ENCODE peak calls at places on chromosomes 3 and 15, in seven cellular contexts. I is left ventricle myocardium inferior, Z is GM23338, J is hepatocyte, L is IMR-90, O is A549, A is Peyer's patch. P is an unnamed sample.

GRCh38 chr3:61560452-61561373 is 658 bp upstream of the PTPRG start:
- DNase-seq in Z (peak; percentile 96), L (peak; percentile 73), J (peak; percentile 90), I (peak; percentile 88), A (peak; percentile 85), O (peak; percentile 46), P (peak; percentile 83)

GRCh38 chr3:15794303-15794771 is 3.4 kb downstream of the ANKRD28 start:
- DNase-seq in I (no peak), A (no peak), J (no peak), O (peak; percentile 33), Z (no peak), L (peak; percentile 87), P (no peak)

GRCh38 chr3:133620066-133620784 is 41.5 kb downstream of the TOPBP1 start:
- DNase-seq in A (no peak), J (no peak), O (no peak), Z (no peak), I (no peak), L (no peak), P (no peak)

GRCh38 chr3:195570344-195570743 is 13.4 kb downstream of the APOD start:
- DNase-seq in A (no peak), I (no peak), J (no peak), Z (no peak), L (no peak), O (no peak), P (no peak)

GRCh38 chr3:11238880-11239279 is 33.3 kb upstream of the ATG7 start:
- DNase-seq in I (no peak), Z (no peak), A (no peak), L (peak; percentile 95), O (no peak), J (no peak), P (no peak)

GRCh38 chr15:39239562-39239961 is 341.3 kb upstream of the THBS1 start:
- DNase-seq in I (no peak), L (peak; percentile 84), J (no peak), Z (no peak), O (no peak), A (no peak), P (no peak)

GRCh38 chr3:171365489-171365888 is 94.7 kb downstream of the TNIK start:
- DNase-seq in A (no peak), O (no peak), J (no peak), L (no peak), Z (no peak), I (no peak), P (no peak)

GRCh38 chr3:14057701-14058100 is 67.0 kb downstream of the CHCHD4 start:
- DNase-seq in J (no peak), I (no peak), L (no peak), O (peak; percentile 49), Z (no peak), A (no peak), P (no peak)

GRCh38 chr3:160454995-160455394 is 5.4 kb upstream of the TRIM59 start:
- DNase-seq in Z (no peak), I (no peak), A (no peak), L (no peak), O (no peak), J (no peak), P (no peak)

DNA sequence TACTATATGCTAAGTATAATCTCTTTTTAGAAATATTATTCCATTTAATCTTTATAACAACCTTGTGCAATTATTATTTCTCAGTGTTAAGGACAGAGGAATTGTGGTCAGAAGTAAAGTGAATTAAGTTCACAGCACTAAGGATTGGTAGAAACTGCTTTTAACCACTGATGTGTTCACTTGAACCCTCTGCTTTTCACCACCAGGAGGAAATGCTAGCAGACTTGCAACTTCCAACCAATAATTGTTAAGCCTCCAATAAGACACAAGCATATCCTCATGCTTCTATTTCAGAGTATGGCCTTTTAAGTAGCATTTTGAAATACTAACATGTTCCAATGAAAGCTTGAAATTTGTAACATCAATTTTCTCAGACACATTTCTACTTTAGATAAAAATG is 527.4 kb downstream of the SI start:
- DNase-seq in O (peak; percentile 5), Z (peak; percentile 60), A (no peak), I (no peak), L (no peak), J (no peak), P (no peak)
- TF ChIP-seq CTCF in O (no peak), Z (peak; percentile 48), A (no peak), I (no peak), L (no peak), J (no peak), P (no peak)

DNA sequence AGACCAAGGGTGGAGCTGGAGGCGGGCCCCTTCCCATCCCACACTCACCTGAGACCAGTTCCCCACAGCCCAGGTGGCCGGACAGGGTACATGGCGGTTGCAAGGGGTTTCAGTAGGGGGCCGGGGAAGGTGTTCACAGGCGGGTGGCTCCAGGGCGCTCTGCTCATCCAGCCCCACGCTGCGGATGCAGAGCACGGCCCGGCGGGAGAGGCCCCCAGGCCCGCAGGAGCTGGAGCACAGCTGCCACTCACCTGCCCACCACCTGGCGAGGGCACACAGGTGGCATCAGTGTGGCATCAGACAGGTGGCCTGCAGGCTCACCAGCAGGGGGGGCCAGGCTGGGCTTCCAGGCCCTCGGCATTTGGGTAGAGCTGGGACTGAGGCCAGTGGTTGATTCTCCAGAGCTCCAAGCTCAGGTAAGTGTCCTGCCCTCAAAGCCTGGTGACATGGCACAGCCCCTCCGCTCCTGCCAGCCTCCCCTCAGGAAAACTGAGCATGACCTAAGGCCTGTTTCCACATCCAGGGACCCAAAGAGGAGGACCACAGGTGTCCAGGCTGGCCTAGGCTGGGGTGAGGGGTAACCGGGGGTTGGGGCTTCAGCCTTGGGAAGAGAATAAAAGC is 43.8 kb downstream of the ADAMTS7 start:
- DNase-seq in J (no peak), O (no peak), A (peak; percentile 41), I (no peak), Z (no peak), L (no peak), P (no peak)
- H3K4me1 ChIP-seq in J (no peaks in the 10 kb centered on the region), O (no peaks in the 10 kb centered on the region), A (no peaks in the 10 kb centered on the region), I (peaks cover 17% of the 10 kb centered on the region), Z (peaks cover 5% of the 10 kb centered on the region), L (no peaks in the 10 kb centered on the region), P (no peaks in the 10 kb centered on the region)

GRCh38 chr15:64781299-64781698 is 5.9 kb upstream of the RBPMS2 start:
- DNase-seq in I (no peak), O (no peak), A (no peak), J (no peak), Z (no peak), L (no peak), P (no peak)
- TF ChIP-seq CTCF in I (no peak), O (no peak), A (no peak), J (no peak), Z (no peak), L (no peak), P (no peak)

GRCh38 chr3:51141573-51141972 is 243.5 kb upstream of the MANF start:
- DNase-seq in I (no peak), J (no peak), A (no peak), Z (peak; percentile 33), O (no peak), L (no peak), P (no peak)

GRCh38 chr3:51139616-51140015 is 245.5 kb upstream of the MANF start:
- DNase-seq in Z (no peak), O (no peak), J (no peak), L (no peak), I (no peak), A (no peak), P (no peak)

GRCh38 chr3:51137715-51138114 is 247.4 kb upstream of the MANF start:
- DNase-seq in A (no peak), O (no peak), Z (no peak), J (no peak), L (no peak), I (no peak), P (no peak)
- H3K4me1 ChIP-seq in A (no peaks in the 10 kb centered on the region), O (no peaks in the 10 kb centered on the region), Z (no peaks in the 10 kb centered on the region), J (no peaks in the 10 kb centered on the region), L (no peaks in the 10 kb centered on the region), I (no peaks in the 10 kb centered on the region), P (no peaks in the 10 kb centered on the region)

GRCh38 chr3:98657429-98657828 is 64.0 kb upstream of the CPOX start:
- DNase-seq in J (peak; percentile 65), O (peak; percentile 36), I (peak; percentile 32), A (peak; percentile 54), Z (peak; percentile 82), L (no peak), P (peak; percentile 42)
- TF ChIP-seq CTCF in J (peak; percentile 36), O (peak; percentile 37), I (peak; percentile 26), A (no peak), Z (peak; percentile 56), L (no peak), P (no peak)

DNA sequence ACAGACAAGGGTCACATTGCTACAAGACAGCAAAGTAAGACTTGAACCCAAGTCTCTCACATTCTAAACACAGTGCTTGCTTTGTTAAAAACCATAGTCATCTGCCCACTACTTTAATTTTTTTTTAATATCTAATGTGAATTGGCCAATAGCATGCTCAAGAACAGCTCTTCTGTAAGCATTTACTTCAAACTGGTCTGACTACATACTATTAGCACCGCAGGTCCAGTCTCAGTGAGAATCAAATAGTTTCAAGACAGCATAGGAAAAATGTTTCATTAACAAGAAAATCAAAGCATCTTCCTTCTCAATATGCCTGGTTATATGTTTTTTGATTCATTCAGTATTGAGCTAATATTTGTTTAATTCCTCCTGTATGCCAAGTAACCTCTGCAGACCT is 419.9 kb downstream of the ERC2 start:
- DNase-seq in L (no peak), A (no peak), I (no peak), J (no peak), Z (no peak), O (no peak), P (no peak)
- H3K4me1 ChIP-seq in L (no peaks in the 10 kb centered on the region), A (no peaks in the 10 kb centered on the region), I (no peaks in the 10 kb centered on the region), J (peaks cover 14% of the 10 kb centered on the region), Z (peaks cover 18% of the 10 kb centered on the region), O (no peaks in the 10 kb centered on the region), P (peaks cover 77% of the 10 kb centered on the region)

GRCh38 chr3:138331143-138331894 is 1.7 kb upstream of the NME9 start:
- DNase-seq in J (no peak), I (no peak), O (peak; percentile 28), L (peak; percentile 35), A (no peak), Z (peak; percentile 35), P (no peak)
- TF ChIP-seq CTCF in J (peak; percentile 10), I (peak; percentile 34), O (no peak), L (peak; percentile 16), A (no peak), Z (peak; percentile 39), P (no peak)

DNA sequence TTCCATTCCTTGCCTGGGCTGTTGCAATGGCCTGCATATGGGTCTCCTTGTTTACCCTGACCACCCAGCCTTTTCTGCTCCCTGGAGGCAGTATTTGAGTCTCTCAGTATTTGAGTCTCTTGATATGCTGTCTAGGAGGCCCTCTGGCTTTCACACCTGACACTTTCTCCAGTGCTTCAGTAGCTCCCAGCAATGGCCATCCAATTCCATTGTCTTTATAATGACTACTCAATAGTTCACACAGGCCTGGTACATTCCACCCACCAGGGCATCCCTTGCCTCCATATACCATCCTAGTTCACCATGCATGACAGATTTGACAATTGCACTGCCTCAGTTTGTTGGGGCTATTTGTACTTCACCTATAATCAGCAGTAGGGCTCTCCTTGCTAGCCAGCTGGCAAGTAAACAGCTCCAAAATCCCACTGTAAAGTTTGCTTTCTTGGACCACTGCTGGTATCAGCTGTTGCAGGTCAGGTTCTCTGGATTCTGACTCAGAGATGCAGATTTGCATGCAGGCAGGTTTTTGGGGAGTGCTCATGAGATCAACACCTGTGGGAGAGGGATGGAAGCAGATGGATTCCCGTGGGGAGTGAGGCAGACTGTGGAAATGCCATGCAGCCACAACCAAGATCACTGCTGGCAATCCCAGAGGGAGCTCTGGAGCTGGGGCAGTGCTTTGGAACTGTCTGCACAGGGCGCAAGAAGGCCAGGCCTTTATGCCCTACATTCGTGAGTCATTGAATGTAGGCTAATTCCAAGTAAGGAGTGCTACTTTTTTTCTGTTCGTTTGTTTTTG is 19.1 kb upstream of the XIRP1 start:
- DNase-seq in I (no peak), Z (peak; percentile 62), L (no peak), O (no peak), A (no peak), J (no peak), P (no peak)
- H3K4me1 ChIP-seq in I (peaks cover 9% of the 10 kb centered on the region), Z (peaks cover 28% of the 10 kb centered on the region), L (no peaks in the 10 kb centered on the region), O (no peaks in the 10 kb centered on the region), A (no peaks in the 10 kb centered on the region), J (peaks cover 4% of the 10 kb centered on the region), P (peaks cover 3% of the 10 kb centered on the region)